ENCODE peak calls at places on chromosomes 4 and X, in six cellular contexts. B is GM23248, Y is cardiac muscle cell, L is IMR-90, G is pancreas, I is tibial artery. O is an unnamed sample.

GRCh38 chr4:165542476-165542875 is 163.7 kb downstream of the CPE start:
- DNase-seq in G (no peak), I (no peak), Y (no peak), L (no peak), B (no peak), O (no peak)

GRCh38 chr4:162349395-162349794 is 185.6 kb upstream of the FSTL5 start:
- DNase-seq in L (no peak), I (no peak), B (no peak), G (no peak), Y (no peak), O (no peak)

GRCh38 chr4:8817813-8818062 is 53.9 kb downstream of the HMX1 start:
- DNase-seq in B (no peak), G (no peak), Y (no peak), L (no peak), I (peak; percentile 16), O (no peak)

GRCh38 chr4:159048166-159048886 is 54.6 kb upstream of the RAPGEF2 start:
- DNase-seq in Y (peak; percentile 33), G (peak; percentile 72), I (peak; percentile 57), B (peak; percentile 85), L (peak; percentile 79), O (peak; percentile 81)

GRCh38 chr4:94507708-94508107 is 56.0 kb downstream of the PDLIM5 start:
- DNase-seq in B (peak; percentile 94), I (peak; percentile 82), Y (peak; percentile 30), G (no peak), L (peak; percentile 93), O (no peak)

GRCh38 chrX:46044486-46044885 is 500.7 kb downstream of the ZNF674 start:
- DNase-seq in Y (no peak), G (no peak), B (peak; percentile 20), I (no peak), L (no peak), O (no peak)

GRCh38 chr4:123559955-123560669 is 163.5 kb downstream of the SPRY1 start:
- DNase-seq in I (no peak), L (peak; percentile 61), B (peak; percentile 18), G (no peak), Y (peak; percentile 29), O (no peak)

GRCh38 chr4:5027366-5027765 is 8.1 kb upstream of the CYTL1 start:
- DNase-seq in Y (no peak), G (no peak), I (no peak), B (no peak), L (peak; percentile 42), O (no peak)

GRCh38 chrX:39195156-39195555 is 393.9 kb downstream of the MID1IP1 start:
- DNase-seq in G (peak; percentile 21), L (no peak), B (no peak), I (no peak), Y (peak; percentile 31), O (no peak)

GRCh38 chrX:67917412-67918010 is 373.7 kb downstream of the AR start:
- DNase-seq in L (no peak), B (no peak), G (no peak), Y (no peak), I (no peak), O (no peak)

GRCh38 chr4:2290488-2290887 is 28.6 kb upstream of the MXD4 start:
- DNase-seq in G (no peak), I (no peak), L (no peak), Y (no peak), B (no peak), O (peak; percentile 51)

GRCh38 chr4:72893354-72894066 is 176.0 kb downstream of the COX18 start:
- DNase-seq in G (no peak), L (no peak), B (no peak), I (no peak), Y (no peak), O (no peak)
- H3K27ac ChIP-seq in G (no peak overlapping the region), L (no peak overlapping the region), B (no peak overlapping the region), I (peak overlapping the region; percentile 75), Y (no peak overlapping the region), O (peak overlapping the region; percentile 64)

GRCh38 chr4:113407409-113407808 is 354.1 kb downstream of the CAMK2D start:
- DNase-seq in L (no peak), I (no peak), Y (no peak), B (no peak), G (no peak), O (no peak)

GRCh38 chr4:113405874-113406722 is 355.4 kb downstream of the CAMK2D start:
- DNase-seq in B (no peak), I (no peak), G (no peak), L (no peak), Y (no peak), O (no peak)

GRCh38 chr4:113404846-113405245 is 355.4 kb downstream of the ANK2 start:
- DNase-seq in L (no peak), B (no peak), G (no peak), Y (no peak), I (no peak), O (no peak)

GRCh38 chr4:113404167-113404571 is 354.7 kb downstream of the ANK2 start:
- DNase-seq in L (no peak), G (no peak), B (no peak), Y (no peak), I (no peak), O (no peak)

GRCh38 chr4:113406723-113407016 is 354.9 kb downstream of the CAMK2D start:
- DNase-seq in G (no peak), L (no peak), I (no peak), B (no peak), Y (no peak), O (no peak)
- H3K4me1 ChIP-seq in G (no peaks in the 10 kb centered on the region), L (peaks cover under 1% of the 10 kb centered on the region), I (no peaks in the 10 kb centered on the region), B (peaks cover 13% of the 10 kb centered on the region), Y (no peaks in the 10 kb centered on the region), O (peaks cover 16% of the 10 kb centered on the region)

DNA sequence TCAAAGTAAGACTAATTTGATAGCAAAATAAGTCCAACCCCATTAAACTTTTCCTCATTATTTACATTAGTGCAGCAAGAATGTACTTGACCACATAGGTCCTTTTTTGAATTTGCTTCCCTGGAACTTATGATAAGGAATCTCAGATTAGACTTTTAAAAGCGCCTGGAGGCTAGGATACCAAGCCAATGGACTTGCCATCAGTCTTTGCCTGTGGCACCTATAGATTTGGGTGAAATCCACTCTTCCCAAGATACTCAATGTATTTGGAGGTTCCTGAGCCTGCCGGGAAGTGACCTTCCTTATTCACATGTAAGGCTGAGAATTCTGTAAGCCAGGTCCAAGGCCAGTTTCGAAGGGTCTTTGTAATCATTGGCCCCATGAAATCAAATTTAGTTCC is 553.6 kb downstream of the ADGRL3 start:
- DNase-seq in L (no peak), Y (no peak), B (no peak), G (no peak), I (no peak), O (no peak)
- H3K27ac ChIP-seq in L (no peak overlapping the region), Y (no peak overlapping the region), B (no peak overlapping the region), G (no peak overlapping the region), I (no peak overlapping the region), O (no peak overlapping the region)

GRCh38 chrX:120464409-120464808 is 4.7 kb downstream of the LAMP2 start:
- DNase-seq in I (no peak), B (no peak), Y (no peak), L (no peak), G (no peak), O (no peak)
- H3K4me1 ChIP-seq in I (no peaks in the 10 kb centered on the region), B (peaks cover 7% of the 10 kb centered on the region), Y (no peaks in the 10 kb centered on the region), L (no peaks in the 10 kb centered on the region), G (peaks cover 5% of the 10 kb centered on the region), O (no peaks in the 10 kb centered on the region)

DNA sequence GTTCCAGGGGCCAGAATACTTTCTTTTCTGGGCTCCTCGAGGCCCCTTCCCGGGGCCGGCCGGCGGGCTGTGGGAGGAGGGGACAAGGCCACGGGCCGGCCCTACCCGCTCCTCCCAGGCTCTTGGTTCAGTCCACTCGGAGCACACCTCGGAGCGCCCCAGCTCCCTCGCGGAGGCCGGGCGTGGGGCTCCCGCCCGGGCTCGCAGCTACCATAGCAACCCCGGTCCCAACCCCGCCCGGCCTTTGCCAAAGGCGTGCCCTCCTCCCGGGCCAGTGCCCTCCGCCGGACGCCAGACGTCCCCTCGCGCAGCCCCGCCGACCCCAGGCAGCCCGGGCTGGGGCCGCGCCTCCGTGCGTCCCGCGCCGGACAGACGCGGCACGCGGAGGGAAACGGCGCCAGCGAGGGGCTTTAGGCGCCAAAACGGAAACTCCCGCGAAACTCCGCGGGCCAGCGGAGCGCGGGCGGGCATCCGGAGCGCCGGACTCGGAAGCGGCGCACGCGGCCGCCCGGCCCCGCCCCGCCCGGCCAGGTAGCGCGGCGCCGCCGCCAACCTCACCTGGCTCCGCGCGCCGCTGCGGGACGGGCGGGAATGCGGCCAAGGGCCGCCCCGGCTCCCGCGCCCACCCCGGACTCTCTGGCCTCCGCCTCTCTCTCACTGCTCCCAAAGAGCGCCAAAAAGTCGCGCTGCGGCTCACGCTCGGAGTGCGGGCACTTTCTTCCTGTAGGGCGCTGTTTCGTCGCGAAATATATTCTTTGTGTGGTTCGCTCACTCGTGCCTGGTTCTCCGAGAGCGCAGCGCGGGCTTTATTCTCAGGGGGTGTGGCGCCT is 633 bp upstream of the MBNL3 start:
- DNase-seq in L (peak; percentile 2), G (peak; percentile 78), Y (peak; percentile 70), B (peak; percentile 58), I (peak; percentile 45), O (no peak)
- H3K27ac ChIP-seq in L (no peak overlapping the region), G (peak overlapping the region; percentile 78), Y (no peak overlapping the region), B (peak overlapping the region; percentile 36), I (peak overlapping the region; percentile 69), O (peak overlapping the region; percentile 35)

DNA sequence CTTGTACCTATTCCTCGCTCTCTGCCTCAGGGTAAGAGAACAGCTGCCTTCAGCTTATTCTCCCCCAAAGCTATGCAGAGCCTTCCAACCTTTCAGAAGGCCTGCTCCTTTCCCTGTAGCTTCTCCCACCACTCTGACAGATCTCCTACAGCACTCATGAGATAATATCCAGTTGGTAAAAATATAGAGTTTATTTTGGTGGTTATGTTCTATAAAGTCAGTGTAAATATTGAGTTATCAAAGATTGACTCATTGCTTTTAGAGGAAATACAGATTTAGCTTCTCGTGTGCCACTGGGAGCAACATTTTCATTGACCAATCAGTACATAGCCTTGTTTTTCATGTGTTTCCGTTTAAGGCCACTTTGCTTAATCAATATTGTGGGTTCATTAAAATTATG is 216.2 kb upstream of the TECRL start:
- DNase-seq in L (no peak), Y (no peak), G (no peak), I (no peak), B (no peak), O (no peak)
- H3K4me1 ChIP-seq in L (no peaks in the 10 kb centered on the region), Y (no peaks in the 10 kb centered on the region), G (no peaks in the 10 kb centered on the region), I (no peaks in the 10 kb centered on the region), B (no peaks in the 10 kb centered on the region), O (no peaks in the 10 kb centered on the region)